ENCODE peak calls at places on chromosomes 3 and 15, in eight cellular contexts. G is NCI-H146; M is T-helper 17 cell; V is activated effector memory CD4-positive, alpha-beta T cell treated with Interleukin-2 at 50 U/mL for 16 hours; K is activated CD4-positive, alpha-beta T cell treated with anti-CD3 and anti-CD28 coated beads, Interleukin-2, amount 10 ng/mL, durations not matched to agents 7 days and 5 days; D is NCI-H774; N is Kasumi-1; U is GM23338. C is an unnamed sample.

GRCh38 chr3:42117175-42118008 is 26.2 kb downstream of the TRAK1 start:
- DNase-seq in G (peak), M (no peak), V (no peak), K (no peak), D (no peak), N (peak), U (peak), C (no peak)

GRCh38 chr3:147244397-147244796 is 161.9 kb downstream of the ZIC4 start:
- DNase-seq in G (no peak), M (no peak), V (no peak), K (no peak), D (no peak), N (no peak), U (no peak), C (no peak)

GRCh38 chr3:183061431-183062172 is 37.7 kb downstream of the MCCC1 start:
- DNase-seq in G (no peak), M (no peak), V (no peak), K (no peak), D (no peak), N (no peak), U (no peak), C (no peak)

GRCh38 chr3:130084581-130084980 is 3.0 kb downstream of the ALG1L2 start:
- DNase-seq in G (no peak), M (no peak), V (no peak), K (no peak), D (no peak), N (no peak), U (no peak), C (no peak)

GRCh38 chr3:126704494-126705214 is 614 bp downstream of the CHCHD6 start:
- DNase-seq in G (peak), M (no peak), V (no peak), K (no peak), D (no peak), N (no peak), U (peak), C (peak)

GRCh38 chr15:43881944-43882343 is 55.1 kb downstream of the WDR76 start:
- DNase-seq in G (peak), M (no peak), V (no peak), K (peak), D (no peak), N (peak), U (peak), C (no peak)

GRCh38 chr3:111506435-111506834 is 35.6 kb upstream of the CD96 start:
- DNase-seq in G (no peak), M (no peak), V (no peak), K (no peak), D (no peak), N (no peak), U (no peak), C (no peak)

GRCh38 chr3:78204977-78205376 is 1165.1 kb downstream of the ROBO2 start:
- DNase-seq in G (peak), M (no peak), V (no peak), K (no peak), D (no peak), N (no peak), U (peak), C (peak)

GRCh38 chr15:73628976-73629854 is 4.0 kb downstream of the NPTN start:
- DNase-seq in G (peak), M (no peak), V (no peak), K (no peak), D (peak), N (no peak), U (no peak), C (no peak)

GRCh38 chr3:60743631-60744164 is 507.6 kb downstream of the FHIT start:
- DNase-seq in G (peak), M (no peak), V (no peak), K (no peak), D (peak), N (peak), U (peak), C (peak)

GRCh38 chr3:30752961-30753360 is 141.5 kb downstream of the GADL1 start:
- DNase-seq in G (no peak), M (no peak), V (no peak), K (no peak), D (no peak), N (peak), U (no peak), C (no peak)

GRCh38 chr3:194711913-194712312 is 26.2 kb downstream of the FAM43A start:
- DNase-seq in G (no peak), M (no peak), V (no peak), K (no peak), D (no peak), N (peak), U (peak), C (no peak)

GRCh38 chr3:78988324-78988723 is 779.5 kb downstream of the ROBO1 start:
- DNase-seq in G (peak), M (no peak), V (no peak), K (no peak), D (no peak), N (peak), U (no peak), C (no peak)

GRCh38 chr3:63582943-63583500 is 69.5 kb upstream of the SNTN start:
- DNase-seq in G (no peak), M (no peak), V (no peak), K (no peak), D (no peak), N (no peak), U (no peak), C (no peak)

GRCh38 chr3:12708584-12709192 is 44.8 kb upstream of the RAF1 start:
- DNase-seq in G (no peak), M (no peak), V (no peak), K (no peak), D (no peak), N (no peak), U (no peak), C (no peak)

GRCh38 chr3:29789686-29790085 is 508.8 kb downstream of the RBMS3 start:
- DNase-seq in G (no peak), M (no peak), V (no peak), K (no peak), D (no peak), N (no peak), U (no peak), C (no peak)

GRCh38 chr15:77506311-77507150 is 85.8 kb downstream of the HMG20A start:
- DNase-seq in G (no peak), M (no peak), V (no peak), K (no peak), D (peak), N (no peak), U (peak), C (peak)

GRCh38 chr15:72082176-72082575 is 35.8 kb downstream of the MYO9A start:
- DNase-seq in G (no peak), M (no peak), V (no peak), K (no peak), D (no peak), N (no peak), U (no peak), C (no peak)

GRCh38 chr15:29596266-29596665 is 226.0 kb downstream of the TJP1 start:
- DNase-seq in G (no peak), M (no peak), V (no peak), K (no peak), D (no peak), N (no peak), U (peak), C (no peak)

GRCh38 chr3:195151866-195152526 is 119.0 kb downstream of the XXYLT1 start:
- DNase-seq in G (no peak), M (no peak), V (no peak), K (no peak), D (no peak), N (no peak), U (no peak), C (no peak)

GRCh38 chr3:81451140-81451539 is 310.3 kb downstream of the GBE1 start:
- DNase-seq in G (no peak), M (no peak), V (no peak), K (no peak), D (no peak), N (no peak), U (no peak), C (no peak)

GRCh38 chr3:72904156-72904555 is 16.3 kb downstream of the GXYLT2 start:
- DNase-seq in G (no peak), M (no peak), V (no peak), K (no peak), D (no peak), N (no peak), U (no peak), C (no peak)

GRCh38 chr3:111106993-111107392 is 35.4 kb downstream of the NECTIN3 start:
- DNase-seq in G (no peak), M (no peak), V (no peak), K (no peak), D (no peak), N (no peak), U (no peak), C (no peak)

C was measured in NCI-H345.